ENCODE peak calls at places on chromosomes 11 and 22, in six cellular contexts. A is neural crest cell, Y is fibroblast of the aortic adventitia, T is RKO, F is HepG2, X is NCI-H774. D is an unnamed sample.

GRCh38 chr11:123137496-123138270 is 57.4 kb downstream of the CLMP start:
- DNase-seq in F (no peak), X (no peak), T (no peak), A (peak; percentile 35), Y (peak; percentile 92), D (no peak)

GRCh38 chr11:3738241-3738640 is 59.1 kb downstream of the NUP98 start:
- DNase-seq in F (no peak), A (no peak), T (no peak), Y (peak; percentile 46), X (no peak), D (peak; percentile 38)

GRCh38 chr11:16217631-16218030 is 138.7 kb downstream of the SOX6 start:
- DNase-seq in Y (no peak), A (no peak), F (no peak), X (no peak), T (no peak), D (no peak)

GRCh38 chr11:11363674-11364073 is 10.6 kb upstream of the CSNK2A3 start:
- DNase-seq in T (no peak), Y (no peak), X (no peak), F (no peak), A (no peak), D (no peak)

GRCh38 chr11:113373306-113373705 is 14.3 kb upstream of the ANKK1 start:
- DNase-seq in X (no peak), T (peak; percentile 25), F (no peak), A (no peak), Y (peak; percentile 35), D (peak; percentile 56)

GRCh38 chr22:36881504-36882245 is 20.9 kb downstream of the NCF4 start:
- DNase-seq in F (no peak), X (no peak), Y (peak; percentile 21), A (no peak), T (no peak), D (no peak)

GRCh38 chr22:48352086-48352911 is 1475.4 kb downstream of the BRD1 start:
- DNase-seq in Y (no peak), T (no peak), F (no peak), X (no peak), A (no peak), D (no peak)

GRCh38 chr11:9347100-9347499 is 32.7 kb upstream of the TMEM41B start:
- DNase-seq in X (no peak), Y (no peak), F (no peak), A (no peak), T (no peak), D (no peak)

GRCh38 chr11:58592760-58593472 is 14.1 kb downstream of the ZFP91 start:
- DNase-seq in Y (no peak), F (no peak), X (peak; percentile 72), A (no peak), T (no peak), D (no peak)

GRCh38 chr22:36611241-36611976 is 82.4 kb upstream of the EIF3D start:
- DNase-seq in X (no peak), F (no peak), A (no peak), T (no peak), Y (no peak), D (no peak)

GRCh38 chr11:118301600-118302195 is 2.8 kb upstream of the CD3E start:
- DNase-seq in T (no peak), A (no peak), X (no peak), Y (no peak), F (no peak), D (no peak)

GRCh38 chr11:130473795-130474377 is 25.4 kb downstream of the ADAMTS15 start:
- DNase-seq in T (no peak), A (no peak), Y (no peak), F (no peak), X (no peak), D (no peak)

GRCh38 chr22:23071163-23072034 is 1.1 kb downstream of the GNAZ start:
- DNase-seq in X (no peak), F (no peak), T (no peak), Y (no peak), A (no peak), D (no peak)

GRCh38 chr11:62544521-62545436 is 1.8 kb downstream of the AHNAK start:
- DNase-seq in A (no peak), Y (peak; percentile 22), T (peak; percentile 44), X (no peak), F (no peak), D (no peak)

GRCh38 chr11:49221112-49221511 is 12.7 kb upstream of the FOLH1 start:
- DNase-seq in A (no peak), T (no peak), X (no peak), F (no peak), Y (no peak), D (no peak)

GRCh38 chr11:133957926-133958325 is 1.2 kb upstream of the IGSF9B start:
- DNase-seq in T (no peak), F (no peak), A (no peak), Y (no peak), X (no peak), D (no peak)

GRCh38 chr11:96114178-96115070 is 190.5 kb upstream of the MTMR2 start:
- DNase-seq in A (no peak), F (peak; percentile 74), T (no peak), X (no peak), Y (peak; percentile 46), D (no peak)

GRCh38 chr11:12288212-12288933 is 89.0 kb upstream of the PARVA start:
- DNase-seq in F (peak; percentile 58), X (peak; percentile 74), T (peak; percentile 70), Y (peak; percentile 98), A (peak; percentile 92), D (peak; percentile 80)

GRCh38 chr11:75536786-75537629 is 11.3 kb upstream of the GDPD5 start:
- DNase-seq in Y (no peak), A (no peak), T (peak; percentile 49), F (no peak), X (no peak), D (no peak)

D was measured in HS-5.